ENCODE peak calls at places on chromosomes 3 and 15, in eight cellular contexts. T is heart right ventricle, G is GM12878, M is Peyer's patch, Z is Caco-2, S is uterus, H is body of pancreas, X is mucosa of descending colon. P is an unnamed sample.

GRCh38 chr3:171950373-171950772 is 89.0 kb upstream of the FNDC3B start:
- DNase-seq in T (no peak), G (no peak), M (no peak), Z (no peak), S (no peak), H (no peak), X (no peak), P (no peak)

GRCh38 chr3:130093741-130094391 is 12.2 kb downstream of the ALG1L2 start:
- DNase-seq in T (no peak), G (peak; percentile 60), M (peak; percentile 59), Z (no peak), S (no peak), H (no peak), X (peak; percentile 70), P (no peak)

GRCh38 chr3:32399030-32399620 is 7.5 kb downstream of the CMTM7 start:
- DNase-seq in T (no peak), G (no peak), M (no peak), Z (no peak), S (no peak), H (peak; percentile 50), X (no peak), P (no peak)

GRCh38 chr15:62241135-62241770 is 76.2 kb upstream of the C2CD4B start:
- DNase-seq in T (no peak), G (no peak), M (no peak), Z (peak; percentile 52), S (no peak), H (peak; percentile 23), X (no peak), P (no peak)

GRCh38 chr3:132597660-132598059 is 590 bp downstream of the ACKR4 start:
- DNase-seq in T (no peak), G (no peak), M (no peak), Z (no peak), S (no peak), H (no peak), X (no peak), P (no peak)

GRCh38 chr15:81111510-81112375 is 22.3 kb upstream of the CFAP161 start:
- DNase-seq in T (no peak), G (peak; percentile 43), M (no peak), Z (no peak), S (peak; percentile 44), H (no peak), X (no peak), P (no peak)

GRCh38 chr3:72044231-72044935 is 259.4 kb upstream of the PROK2 start:
- DNase-seq in T (no peak), G (no peak), M (no peak), Z (no peak), S (no peak), H (no peak), X (no peak), P (no peak)

GRCh38 chr3:143349455-143349854 is 229.9 kb downstream of the CHST2 start:
- DNase-seq in T (no peak), G (no peak), M (no peak), Z (no peak), S (no peak), H (no peak), X (no peak), P (no peak)

GRCh38 chr3:133894334-133895207 is 1.1 kb downstream of the RAB6B start:
- DNase-seq in T (peak; percentile 15), G (no peak), M (no peak), Z (no peak), S (no peak), H (no peak), X (no peak), P (no peak)

GRCh38 chr3:59443618-59444292 is 393.9 kb upstream of the CFAP20DC start:
- DNase-seq in T (no peak), G (no peak), M (no peak), Z (no peak), S (no peak), H (no peak), X (no peak), P (no peak)

GRCh38 chr3:190537131-190537530 is 23.2 kb downstream of the IL1RAP start:
- DNase-seq in T (no peak), G (no peak), M (no peak), Z (no peak), S (no peak), H (no peak), X (no peak), P (no peak)

GRCh38 chr15:94582368-94582767 is 351.0 kb downstream of the MCTP2 start:
- DNase-seq in T (peak; percentile 30), G (peak; percentile 9), M (no peak), Z (peak; percentile 41), S (no peak), H (no peak), X (no peak), P (no peak)

GRCh38 chr15:91912336-91912735 is 58.8 kb downstream of the SLCO3A1 start:
- DNase-seq in T (no peak), G (no peak), M (no peak), Z (no peak), S (no peak), H (no peak), X (no peak), P (no peak)

DNA sequence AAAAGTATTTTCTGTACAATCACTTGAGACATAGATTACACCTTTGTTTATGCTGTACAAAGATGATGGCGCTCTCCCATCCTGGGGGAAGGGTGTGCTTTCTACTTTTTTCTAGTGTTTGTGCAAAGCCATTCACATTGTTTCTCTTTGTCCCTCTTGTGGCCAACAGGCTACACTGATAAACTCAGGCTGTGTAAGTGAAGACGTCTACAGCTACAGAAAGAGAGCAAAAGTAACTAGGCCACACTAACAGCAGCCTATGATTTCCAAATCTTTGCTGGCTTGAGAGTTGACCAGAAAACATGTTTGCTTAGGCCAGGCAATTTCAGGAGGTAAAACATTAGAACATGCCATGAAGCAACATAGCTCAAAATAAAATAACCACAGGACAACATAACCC is 75.1 kb downstream of the FOXB1 start:
- DNase-seq in T (no peak), G (no peak), M (no peak), Z (no peak), S (no peak), H (no peak), X (no peak), P (no peak)
- TF ChIP-seq CTCF in T (no peak), G (no peak), M (no peak), Z (peak; percentile 52), S (no peak), H (no peak), X (no peak), P (peak; percentile 34)

GRCh38 chr3:42635111-42635510 is 18.4 kb upstream of the ZBTB47 start:
- DNase-seq in T (no peak), G (no peak), M (no peak), Z (no peak), S (no peak), H (no peak), X (no peak), P (no peak)
- H3K36me3 ChIP-seq in T (peaks cover 100% of the 10 kb centered on the region), G (peaks cover 52% of the 10 kb centered on the region), M (no peaks in the 10 kb centered on the region), Z (peaks cover 3% of the 10 kb centered on the region), S (no peaks in the 10 kb centered on the region), H (peaks cover 49% of the 10 kb centered on the region), X (peaks cover 8% of the 10 kb centered on the region), P (peaks cover 100% of the 10 kb centered on the region)

GRCh38 chr3:159210336-159210735 is 408.5 kb downstream of the MFSD1 start:
- DNase-seq in T (no peak), G (no peak), M (no peak), Z (no peak), S (no peak), H (no peak), X (no peak), P (no peak)

GRCh38 chr3:159219231-159219630 is 417.4 kb downstream of the MFSD1 start:
- DNase-seq in T (no peak), G (no peak), M (no peak), Z (no peak), S (no peak), H (no peak), X (no peak), P (no peak)

GRCh38 chr3:159221335-159221734 is 419.5 kb downstream of the MFSD1 start:
- DNase-seq in T (no peak), G (no peak), M (no peak), Z (no peak), S (no peak), H (no peak), X (no peak), P (no peak)

GRCh38 chr3:159216295-159216694 is 414.4 kb downstream of the MFSD1 start:
- DNase-seq in T (no peak), G (no peak), M (no peak), Z (no peak), S (no peak), H (no peak), X (no peak), P (no peak)
- TF ChIP-seq CTCF in T (no peak), G (no peak), M (no peak), Z (no peak), S (no peak), H (no peak), X (no peak), P (no peak)

DNA sequence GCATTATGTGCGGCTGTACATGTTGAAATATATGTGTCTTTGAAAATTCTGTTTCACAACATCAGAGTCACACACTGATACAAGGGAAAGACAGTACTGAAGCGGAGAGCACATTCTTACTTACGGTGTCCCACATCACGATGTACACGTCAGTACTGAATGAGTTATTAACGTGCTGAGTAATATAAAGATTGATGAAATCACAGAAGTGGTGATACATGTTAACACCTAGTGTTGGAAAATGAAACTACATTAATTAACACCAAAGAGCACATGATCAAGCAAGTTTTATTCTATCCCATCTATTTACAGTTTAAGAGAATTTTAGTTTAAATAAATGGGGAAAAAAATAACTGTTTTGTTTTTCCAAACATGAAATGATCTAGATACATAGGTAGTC is 15.6 kb downstream of the EOGT start:
- DNase-seq in T (no peak), G (no peak), M (no peak), Z (no peak), S (no peak), H (no peak), X (no peak), P (no peak)
- H3K36me3 ChIP-seq in T (peaks cover 94% of the 10 kb centered on the region), G (peaks cover 4% of the 10 kb centered on the region), M (no peaks in the 10 kb centered on the region), Z (no peaks in the 10 kb centered on the region), S (no peaks in the 10 kb centered on the region), H (peaks cover 18% of the 10 kb centered on the region), X (no peaks in the 10 kb centered on the region), P (peaks cover 86% of the 10 kb centered on the region)

DNA sequence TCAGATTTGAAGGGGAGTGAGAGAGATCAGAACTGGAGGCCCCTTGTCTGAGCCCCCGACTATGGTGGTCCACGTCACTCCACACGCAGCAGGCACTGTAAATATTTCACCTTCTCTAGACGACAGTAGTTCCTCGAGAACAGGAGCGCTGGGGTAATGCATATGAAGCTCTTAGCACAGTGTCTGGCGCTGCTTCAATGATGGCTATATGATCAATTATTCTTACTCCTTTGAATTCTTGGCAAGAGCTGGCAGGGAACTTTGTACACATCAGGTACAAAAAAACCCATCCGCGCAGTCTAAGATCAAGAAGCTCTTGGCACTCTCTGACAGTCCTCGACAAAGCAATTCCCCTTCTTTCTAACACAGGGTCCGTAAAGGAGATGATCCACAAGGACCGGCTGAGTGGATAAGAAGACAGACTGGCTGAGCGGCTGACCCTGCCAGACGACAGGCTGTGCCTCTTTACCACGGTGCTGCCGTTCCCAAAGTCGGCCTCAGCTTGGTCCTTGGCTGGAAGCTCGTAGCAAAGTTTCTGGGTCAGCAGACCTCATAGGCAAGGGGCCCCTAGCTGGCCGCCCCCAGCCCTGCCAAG is 475 bp upstream of the NRROS start:
- DNase-seq in T (no peak), G (no peak), M (no peak), Z (no peak), S (no peak), H (no peak), X (no peak), P (no peak)
- TF ChIP-seq CTCF in T (no peak), G (no peak), M (no peak), Z (no peak), S (no peak), H (no peak), X (no peak), P (no peak)

GRCh38 chr3:9428411-9428810 is 31.0 kb downstream of the SETD5 start:
- DNase-seq in T (no peak), G (no peak), M (no peak), Z (no peak), S (no peak), H (no peak), X (no peak), P (no peak)
- H3K36me3 ChIP-seq in T (peaks cover 93% of the 10 kb centered on the region), G (peaks cover 61% of the 10 kb centered on the region), M (no peaks in the 10 kb centered on the region), Z (peaks cover 2% of the 10 kb centered on the region), S (no peaks in the 10 kb centered on the region), H (peaks cover 30% of the 10 kb centered on the region), X (no peaks in the 10 kb centered on the region), P (peaks cover 93% of the 10 kb centered on the region)

P was measured in RWPE2.